ENCODE peak calls at places on chromosomes 5 and 9, in five cellular contexts. A is CD8-positive, alpha-beta T cell; E is NT2/D1; Q is CD4-positive, alpha-beta memory T cell; Z is heart left ventricle. M is an unnamed sample. For H3K4me1 and H3K9me3, the result is how much of the 10 kb centered on the place peaks cover.

GRCh38 chr9:8821910-8822666 is 1022.5 kb upstream of the DMAC1 start:
- DNase-seq in A (no peak), E (no peak), Q (no peak), Z (no peak), M (no peak)

GRCh38 chr5:158484246-158484645 is 615.5 kb downstream of the EBF1 start:
- DNase-seq in Q (no peak), Z (no peak), A (no peak), E (no peak), M (no peak)

GRCh38 chr5:97764700-97765099 is 581.7 kb upstream of the RIOK2 start:
- DNase-seq in E (no peak), Z (no peak), Q (peak), A (no peak), M (no peak)

GRCh38 chr9:88530051-88530450 is 4.9 kb upstream of the NXNL2 start:
- DNase-seq in E (no peak), Q (no peak), Z (no peak), A (no peak), M (no peak)

GRCh38 chr9:18658764-18659705 is 185.1 kb downstream of the ADAMTSL1 start:
- DNase-seq in E (no peak), A (no peak), Z (no peak), Q (no peak), M (no peak)

GRCh38 chr9:5870691-5871090 is 20.0 kb upstream of the MLANA start:
- DNase-seq in Q (no peak), A (no peak), Z (no peak), E (no peak), M (no peak)

GRCh38 chr9:89494199-89494598 is 3.7 kb downstream of the SEMA4D start:
- DNase-seq in Z (no peak), A (no peak), Q (peak), E (no peak), M (no peak)

GRCh38 chr5:95669540-95669939 is 13.3 kb downstream of the SPATA9 start:
- DNase-seq in Z (peak), A (no peak), Q (no peak), E (no peak), M (peak)

GRCh38 chr9:12854218-12854617 is 79.4 kb downstream of the LURAP1L start:
- DNase-seq in A (no peak), E (no peak), Z (no peak), Q (no peak), M (no peak)

GRCh38 chr5:163260471-163260870 is 176.9 kb upstream of the CCNG1 start:
- DNase-seq in A (no peak), E (no peak), Z (no peak), Q (no peak), M (no peak)

GRCh38 chr5:157778121-157778805 is 34.8 kb downstream of the LSM11 start:
- DNase-seq in A (no peak), Q (no peak), Z (no peak), E (no peak), M (no peak)

GRCh38 chr9:136143215-136144001 is 24.7 kb upstream of the TMEM250 start:
- DNase-seq in A (no peak), Z (no peak), Q (no peak), E (peak), M (peak)

GRCh38 chr5:36629729-36630128 is 23.3 kb downstream of the SLC1A3 start:
- DNase-seq in Q (no peak), A (no peak), Z (no peak), E (no peak), M (no peak)

GRCh38 chr9:100498592-100498991 is 25.6 kb downstream of the TMEFF1 start:
- DNase-seq in A (no peak), E (no peak), Z (no peak), Q (no peak), M (no peak)

GRCh38 chr9:137298401-137298982 is 3.6 kb downstream of the NRARP start:
- DNase-seq in A (no peak), E (no peak), Z (peak), Q (no peak), M (no peak)

GRCh38 chr5:174723315-174723978 is 935 bp upstream of the MSX2 start:
- DNase-seq in E (no peak), Z (no peak), Q (no peak), A (no peak), M (no peak)

DNA sequence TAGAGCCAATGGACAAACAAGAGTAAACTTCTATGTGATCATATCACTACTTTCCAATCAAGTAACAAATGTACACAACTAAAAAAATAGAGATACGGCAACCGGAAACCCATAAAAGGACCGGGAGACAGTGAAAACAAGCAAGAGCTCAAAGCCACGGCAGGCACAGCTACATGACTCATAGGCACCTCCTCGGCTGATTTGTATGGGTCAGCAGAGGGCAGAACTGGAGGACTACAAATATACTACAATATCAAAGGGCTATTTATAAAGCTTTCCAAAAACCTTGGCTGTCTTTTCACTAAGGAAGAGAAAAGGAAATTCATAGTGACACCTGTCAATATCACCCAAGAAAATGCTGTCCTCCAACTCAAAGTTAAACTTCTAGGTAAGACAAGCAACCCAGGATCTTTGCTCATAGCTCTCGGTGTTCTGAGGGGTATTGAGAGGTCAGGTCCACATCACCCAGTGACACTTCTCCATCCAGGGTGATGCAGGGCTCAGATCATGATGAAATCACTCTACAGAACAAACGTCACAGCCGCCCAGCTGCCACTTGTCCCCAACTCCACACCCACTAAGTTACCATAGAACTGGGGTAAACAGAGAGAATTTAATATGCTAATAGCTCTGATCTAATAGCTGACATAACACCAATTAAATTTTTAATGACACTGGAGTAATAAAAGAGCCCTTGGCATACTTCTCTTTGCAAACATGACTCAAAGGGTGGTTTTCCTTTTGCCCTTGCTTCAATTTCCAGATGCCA is 41.3 kb downstream of the PFDN1 start:
- DNase-seq in E (no peak), Z (peak), Q (peak), A (no peak), M (no peak)
- H3K4me3 ChIP-seq in E (no peak), Z (no peak), Q (no peak), A (no peak), M (no peak)

GRCh38 chr5:168820776-168821302 is 241.7 kb upstream of the PANK3 start:
- DNase-seq in A (no peak), Q (no peak), Z (no peak), E (no peak), M (no peak)
- H3K4me1 ChIP-seq in A (under half), Q (under half), Z (under half), E (under half), M (under half)

GRCh38 chr5:8749556-8749955 is 796.3 kb downstream of the SEMA5A start:
- DNase-seq in E (no peak), Z (no peak), Q (no peak), A (no peak), M (no peak)
- H3K9me3 ChIP-seq in E (under half), Z (under half), Q (under half), A (under half), M (under half)

GRCh38 chr5:119288364-119289047 is 67.3 kb upstream of the TNFAIP8 start:
- DNase-seq in A (no peak), Q (no peak), E (no peak), Z (no peak), M (no peak)

GRCh38 chr5:119289413-119289812 is 66.4 kb upstream of the TNFAIP8 start:
- DNase-seq in Z (no peak), Q (no peak), E (no peak), A (no peak), M (no peak)

GRCh38 chr5:119287547-119288073 is 68.2 kb upstream of the TNFAIP8 start:
- DNase-seq in Q (peak), A (no peak), E (no peak), Z (no peak), M (no peak)

GRCh38 chr5:119285070-119285916 is 70.5 kb upstream of the TNFAIP8 start:
- DNase-seq in A (no peak), Z (no peak), Q (no peak), E (no peak), M (no peak)

GRCh38 chr5:119286516-119287488 is 69.0 kb upstream of the TNFAIP8 start:
- DNase-seq in Z (no peak), A (no peak), Q (peak), E (no peak), M (no peak)
- H3K4me3 ChIP-seq in Z (no peak), A (peak), Q (no peak), E (no peak), M (no peak)

GRCh38 chr5:151950681-151951080 is 26.0 kb upstream of the GLRA1 start:
- DNase-seq in Q (no peak), Z (no peak), A (no peak), E (no peak), M (no peak)

GRCh38 chr5:151953833-151954232 is 29.2 kb upstream of the GLRA1 start:
- DNase-seq in E (no peak), A (no peak), Q (no peak), Z (no peak), M (no peak)

GRCh38 chr5:151954271-151954670 is 29.6 kb upstream of the GLRA1 start:
- DNase-seq in E (no peak), A (no peak), Q (no peak), Z (no peak), M (no peak)

GRCh38 chr5:151949909-151950308 is 25.3 kb upstream of the GLRA1 start:
- DNase-seq in Q (no peak), E (no peak), A (no peak), Z (no peak), M (no peak)

GRCh38 chr5:151952233-151952632 is 27.6 kb upstream of the GLRA1 start:
- DNase-seq in E (no peak), Q (no peak), Z (no peak), A (no peak), M (no peak)
- H3K4me1 ChIP-seq in E (under half), Q (half or more), Z (under half), A (under half), M (under half)

GRCh38 chr9:65405253-65405652 is 120.2 kb upstream of the FOXD4L5 start:
- DNase-seq in Q (no peak), Z (no peak), E (no peak), A (no peak), M (no peak)
- H3K9me3 ChIP-seq in Q (under half), Z (under half), E (under half), A (under half), M (under half)

GRCh38 chr5:76403713-76403962 is 553 bp downstream of the IQGAP2 start:
- DNase-seq in Q (no peak), A (no peak), Z (no peak), E (no peak), M (no peak)

GRCh38 chr5:76406014-76406413 is 2.9 kb downstream of the IQGAP2 start:
- DNase-seq in Q (no peak), E (no peak), A (no peak), Z (no peak), M (no peak)

GRCh38 chr5:76403963-76404693 is 1.0 kb downstream of the IQGAP2 start:
- DNase-seq in Z (no peak), Q (peak), A (peak), E (peak), M (peak)

GRCh38 chr5:76402880-76403712 is at the start of gene IQGAP2:
- DNase-seq in A (peak), Q (peak), E (no peak), Z (peak), M (peak)

GRCh38 chr5:76404694-76405306 is 1.7 kb downstream of the IQGAP2 start:
- DNase-seq in Q (no peak), Z (no peak), E (no peak), A (no peak), M (no peak)
- H3K4me3 ChIP-seq in Q (peak), Z (peak), E (peak), A (peak), M (no peak)

DNA sequence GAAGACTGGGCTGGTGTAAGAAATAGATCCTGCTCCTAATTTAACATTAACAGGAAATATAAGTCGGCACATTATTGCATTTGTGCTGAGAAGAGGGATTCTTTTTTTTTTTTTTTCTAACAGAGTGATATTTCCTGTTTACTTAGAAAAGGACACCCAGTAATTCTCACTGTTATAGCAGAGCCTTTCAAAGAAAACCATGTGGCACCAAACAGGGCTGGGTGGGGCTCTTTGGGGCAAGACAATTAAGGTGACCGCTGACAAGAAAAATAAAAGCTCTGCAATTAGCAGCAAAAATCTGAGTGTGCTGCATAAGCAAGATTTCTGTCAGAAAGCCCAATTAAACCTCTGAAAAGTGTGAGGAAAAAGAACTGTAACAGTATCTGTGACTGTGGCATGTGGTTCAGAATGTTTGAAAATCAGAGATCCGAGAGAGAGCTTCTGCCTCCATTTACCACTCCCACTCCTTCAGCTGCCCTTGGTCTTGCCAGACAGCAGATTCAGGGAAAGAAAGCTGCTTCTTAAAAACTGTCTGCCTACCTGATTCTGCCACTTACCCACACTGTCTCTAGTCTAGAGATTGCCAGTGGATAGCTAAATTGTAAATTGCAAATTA is 77.1 kb upstream of the IQGAP2 start:
- DNase-seq in E (no peak), Q (peak), A (peak), Z (no peak), M (no peak)
- H3K4me1 ChIP-seq in E (under half), Q (half or more), A (under half), Z (under half), M (under half)

GRCh38 chr5:53691014-53691413 is 130.6 kb downstream of the NDUFS4 start:
- DNase-seq in Q (no peak), Z (no peak), E (no peak), A (no peak), M (no peak)

GRCh38 chr5:53694520-53695022 is 134.1 kb downstream of the NDUFS4 start:
- DNase-seq in Z (no peak), A (no peak), Q (no peak), E (no peak), M (no peak)
- H3K9me3 ChIP-seq in Z (under half), A (under half), Q (under half), E (under half), M (under half)

M was measured in aorta.